ENCODE peak calls at places on chromosomes 6 and 20, in four cellular contexts. I, Q, B and Z are unnamed samples. For H3K79me2, the result is how much of the 10 kb centered on the place peaks cover.

GRCh38 chr6:11810039-11810541 is 31.5 kb upstream of the ADTRP start:
- DNase-seq in I (no peak), Q (no peak), B (no peak), Z (no peak)

GRCh38 chr6:5499644-5500306 is 238.5 kb downstream of the FARS2 start:
- DNase-seq in I (no peak), Q (no peak), B (no peak), Z (no peak)

GRCh38 chr6:109493865-109494264 is 10.8 kb upstream of the ZBTB24 start:
- DNase-seq in I (no peak), Q (no peak), B (no peak), Z (no peak)

GRCh38 chr6:11771473-11772048 is 7.0 kb downstream of the ADTRP start:
- DNase-seq in I (no peak), Q (no peak), B (no peak), Z (no peak)

GRCh38 chr6:13395272-13396237 is 67.2 kb upstream of the TBC1D7 start:
- DNase-seq in I (no peak), Q (peak), B (no peak), Z (no peak)

GRCh38 chr20:48615871-48616270 is 211.9 kb downstream of the PREX1 start:
- DNase-seq in I (no peak), Q (no peak), B (no peak), Z (no peak)

GRCh38 chr6:132798820-132799538 is 542 bp upstream of the SLC18B1 start:
- DNase-seq in I (peak), Q (peak), B (no peak), Z (peak)

GRCh38 chr20:4748847-4749246 is 27.1 kb downstream of the PRND start:
- DNase-seq in I (no peak), Q (peak), B (no peak), Z (no peak)

GRCh38 chr6:68958327-68958726 is 323.2 kb downstream of the ADGRB3 start:
- DNase-seq in I (no peak), Q (no peak), B (no peak), Z (no peak)

GRCh38 chr6:78538002-78538401 is 329.3 kb upstream of the IRAK1BP1 start:
- DNase-seq in I (no peak), Q (no peak), B (no peak), Z (no peak)

GRCh38 chr6:23086100-23086499 is 516.7 kb downstream of the HDGFL1 start:
- DNase-seq in I (no peak), Q (no peak), B (no peak), Z (no peak)

GRCh38 chr6:45741437-45742166 is 274.1 kb downstream of the CLIC5 start:
- DNase-seq in I (no peak), Q (no peak), B (no peak), Z (no peak)

DNA sequence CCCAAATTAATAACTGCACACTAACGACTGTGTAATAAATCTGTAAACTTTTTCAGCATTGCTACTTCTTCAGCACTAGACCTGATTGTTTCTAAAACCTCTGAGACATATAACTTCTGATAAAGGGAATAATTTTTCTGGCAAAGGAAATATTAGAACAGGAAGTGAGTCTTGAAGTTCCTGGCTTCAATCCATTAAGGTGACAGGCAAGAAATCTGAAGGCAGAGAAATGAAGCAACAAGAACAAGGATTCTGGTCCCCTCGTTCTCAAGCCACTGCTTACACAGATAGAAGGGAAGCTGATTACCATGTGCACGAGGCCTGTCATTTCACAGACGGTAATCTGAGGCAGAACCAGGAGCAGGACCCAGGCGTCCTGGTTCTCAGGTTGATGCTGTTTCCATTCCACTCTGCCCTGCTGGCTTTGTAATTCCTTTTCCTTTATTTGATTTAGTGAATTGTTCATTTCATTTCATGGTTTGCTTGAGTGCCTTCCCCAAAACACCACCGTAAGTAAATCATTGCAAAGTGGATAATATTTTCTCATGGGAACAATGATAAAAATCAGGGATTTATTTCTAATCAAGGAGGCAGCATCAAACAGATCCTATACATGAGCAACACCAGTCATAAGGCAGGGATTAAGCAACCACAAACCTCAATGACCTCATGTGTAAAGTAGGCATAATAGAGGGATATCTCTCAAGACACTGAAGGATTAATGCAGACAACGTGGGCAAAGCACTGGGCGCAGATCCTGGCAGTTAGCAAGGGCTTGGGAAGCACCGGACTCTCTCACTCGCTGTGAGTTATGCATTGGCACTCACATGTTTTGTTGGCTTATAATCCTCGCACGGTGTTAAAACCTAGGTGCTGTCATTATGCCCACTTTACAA is 229.6 kb upstream of the FOXQ1 start:
- DNase-seq in I (no peak), Q (no peak), B (no peak), Z (peak)
- H4K8ac ChIP-seq in I (no peak), Q (no peak), B (no peak), Z (no peak)

GRCh38 chr6:156976144-156977088 is 199.2 kb downstream of the ARID1B start:
- DNase-seq in I (no peak), Q (no peak), B (no peak), Z (no peak)
- H3K79me2 ChIP-seq in I (under half), Q (under half), B (under half), Z (under half)

GRCh38 chr20:63640086-63640485 is 13.1 kb downstream of the STMN3 start:
- DNase-seq in I (no peak), Q (no peak), B (no peak), Z (no peak)

GRCh38 chr20:63639093-63639860 is 12.4 kb upstream of the GMEB2 start:
- DNase-seq in I (no peak), Q (no peak), B (no peak), Z (no peak)

GRCh38 chr20:63642518-63643247 is 10.5 kb downstream of the STMN3 start:
- DNase-seq in I (peak), Q (peak), B (no peak), Z (peak)

GRCh38 chr20:63641792-63642517 is 11.3 kb downstream of the STMN3 start:
- DNase-seq in I (peak), Q (peak), B (no peak), Z (peak)

GRCh38 chr20:63641146-63641791 is 12.0 kb downstream of the STMN3 start:
- DNase-seq in I (no peak), Q (peak), B (no peak), Z (no peak)
- H4K8ac ChIP-seq in I (no peak), Q (no peak), B (peak), Z (peak)

GRCh38 chr6:43682724-43683429 is 4.7 kb downstream of the MRPS18A start:
- DNase-seq in I (no peak), Q (peak), B (no peak), Z (no peak)
- H3K79me2 ChIP-seq in I (under half), Q (half or more), B (under half), Z (under half)

GRCh38 chr20:51341581-51341980 is 200.9 kb downstream of the NFATC2 start:
- DNase-seq in I (no peak), Q (no peak), B (no peak), Z (no peak)
- H4K8ac ChIP-seq in I (no peak), Q (no peak), B (no peak), Z (no peak)

GRCh38 chr6:3727036-3727435 is 24.5 kb downstream of the PXDC1 start:
- DNase-seq in I (no peak), Q (no peak), B (no peak), Z (no peak)

GRCh38 chr6:3725145-3726015 is 26.1 kb downstream of the PXDC1 start:
- DNase-seq in I (no peak), Q (no peak), B (no peak), Z (no peak)

GRCh38 chr6:3726421-3726820 is 25.1 kb downstream of the PXDC1 start:
- DNase-seq in I (no peak), Q (no peak), B (no peak), Z (no peak)

GRCh38 chr6:3729603-3730344 is 21.7 kb downstream of the PXDC1 start:
- DNase-seq in I (no peak), Q (no peak), B (no peak), Z (no peak)

DNA sequence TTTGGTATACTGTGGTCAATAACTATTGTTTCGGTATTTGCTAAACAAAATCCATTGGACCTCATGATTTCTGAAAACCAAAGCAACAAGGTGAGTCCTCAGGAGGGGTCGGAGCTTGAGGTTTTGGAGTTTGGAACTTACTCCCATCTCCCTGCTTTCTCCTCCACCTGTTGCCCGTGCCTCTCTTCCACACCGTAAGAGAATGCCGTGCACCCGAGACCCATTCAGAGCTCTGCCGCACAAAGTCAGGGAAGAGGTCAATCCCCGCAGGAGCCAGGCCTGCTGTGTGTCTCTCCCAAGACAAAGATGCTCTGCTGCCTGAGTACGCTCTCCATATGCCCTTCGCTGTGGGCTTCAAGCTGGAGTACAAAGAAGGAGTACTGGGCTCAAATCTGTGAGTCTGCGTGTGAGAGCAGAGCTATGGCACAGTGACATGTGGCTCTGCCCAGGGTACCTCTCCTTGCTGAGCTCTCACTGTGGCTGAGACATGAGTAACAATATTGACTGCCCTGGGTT is 23.9 kb downstream of the PXDC1 start:
- DNase-seq in I (no peak), Q (no peak), B (no peak), Z (no peak)
- H3K79me2 ChIP-seq in I (under half), Q (under half), B (under half), Z (under half)

GRCh38 chr6:169251371-169251802 is 2.3 kb downstream of the THBS2 start:
- DNase-seq in I (no peak), Q (no peak), B (no peak), Z (no peak)

GRCh38 chr6:169251822-169252804 is 1.5 kb downstream of the THBS2 start:
- DNase-seq in I (peak), Q (peak), B (no peak), Z (no peak)

GRCh38 chr6:169253745-169254238 is at the start of gene THBS2:
- DNase-seq in I (no peak), Q (peak), B (no peak), Z (no peak)

GRCh38 chr6:169253341-169253740 is 305 bp downstream of the THBS2 start:
- DNase-seq in I (no peak), Q (no peak), B (no peak), Z (no peak)

GRCh38 chr6:169252805-169253189 is 849 bp downstream of the THBS2 start:
- DNase-seq in I (peak), Q (peak), B (no peak), Z (no peak)
- H4K8ac ChIP-seq in I (no peak), Q (no peak), B (no peak), Z (no peak)